ENCODE peak calls at places on chromosomes 3 and 15, in six cellular contexts. One of them, this sample, is unnamed.

GRCh38 chr15:25710184-25710583 is 152.9 kb downstream of the ATP10A start:
- DNase-seq in WTC11: peak
- DNase-seq in NCI-H774: no peak
- DNase-seq in HTR-8/SVneo: no peak
- DNase-seq in HFFc6: no peak
- DNase-seq in GM23338: peak
- DNase-seq in this sample: peak

GRCh38 chr3:143737065-143737464 is 111.2 kb downstream of the SLC9A9 start:
- DNase-seq in WTC11: no peak
- DNase-seq in NCI-H774: no peak
- DNase-seq in HTR-8/SVneo: no peak
- DNase-seq in HFFc6: no peak
- DNase-seq in GM23338: no peak
- DNase-seq in this sample: no peak

GRCh38 chr3:8888296-8888915 is 74.9 kb downstream of the RAD18 start:
- DNase-seq in WTC11: no peak
- DNase-seq in NCI-H774: no peak
- DNase-seq in HTR-8/SVneo: no peak
- DNase-seq in HFFc6: peak
- DNase-seq in GM23338: no peak
- DNase-seq in this sample: peak

GRCh38 chr3:23916152-23916885 is 471 bp downstream of the NKIRAS1 start:
- DNase-seq in WTC11: no peak
- DNase-seq in NCI-H774: no peak
- DNase-seq in HTR-8/SVneo: no peak
- DNase-seq in HFFc6: no peak
- DNase-seq in GM23338: no peak
- DNase-seq in this sample: peak

GRCh38 chr15:69114231-69114937 is 46.1 kb upstream of the GLCE start:
- DNase-seq in WTC11: no peak
- DNase-seq in NCI-H774: no peak
- DNase-seq in HTR-8/SVneo: no peak
- DNase-seq in HFFc6: no peak
- DNase-seq in GM23338: no peak
- DNase-seq in this sample: no peak

GRCh38 chr15:60844010-60844409 is 365.1 kb upstream of the ICE2 start:
- DNase-seq in WTC11: no peak
- DNase-seq in NCI-H774: no peak
- DNase-seq in HTR-8/SVneo: no peak
- DNase-seq in HFFc6: no peak
- DNase-seq in GM23338: no peak
- DNase-seq in this sample: no peak

GRCh38 chr3:145197051-145197562 is 963.9 kb downstream of the PLOD2 start:
- DNase-seq in WTC11: no peak
- DNase-seq in NCI-H774: no peak
- DNase-seq in HTR-8/SVneo: no peak
- DNase-seq in HFFc6: no peak
- DNase-seq in GM23338: no peak
- DNase-seq in this sample: no peak

GRCh38 chr15:73403171-73403570 is 34.4 kb upstream of the HCN4 start:
- DNase-seq in WTC11: no peak
- DNase-seq in NCI-H774: no peak
- DNase-seq in HTR-8/SVneo: no peak
- DNase-seq in HFFc6: no peak
- DNase-seq in GM23338: no peak
- DNase-seq in this sample: peak

GRCh38 chr3:170233532-170233931 is 11.3 kb downstream of the PRKCI start:
- DNase-seq in WTC11: no peak
- DNase-seq in NCI-H774: no peak
- DNase-seq in HTR-8/SVneo: peak
- DNase-seq in HFFc6: peak
- DNase-seq in GM23338: no peak
- DNase-seq in this sample: peak

GRCh38 chr15:62502451-62502850 is 337.4 kb upstream of the C2CD4B start:
- DNase-seq in WTC11: no peak
- DNase-seq in NCI-H774: no peak
- DNase-seq in HTR-8/SVneo: no peak
- DNase-seq in HFFc6: no peak
- DNase-seq in GM23338: no peak
- DNase-seq in this sample: no peak

GRCh38 chr3:13338231-13338630 is 81.9 kb downstream of the NUP210 start:
- DNase-seq in WTC11: no peak
- DNase-seq in NCI-H774: no peak
- DNase-seq in HTR-8/SVneo: no peak
- DNase-seq in HFFc6: peak
- DNase-seq in GM23338: no peak
- DNase-seq in this sample: no peak

GRCh38 chr15:30670056-30670455 is 44.1 kb downstream of the ARHGAP11B start:
- DNase-seq in WTC11: no peak
- DNase-seq in NCI-H774: no peak
- DNase-seq in HTR-8/SVneo: no peak
- DNase-seq in HFFc6: no peak
- DNase-seq in GM23338: no peak
- DNase-seq in this sample: no peak

GRCh38 chr3:88773766-88774165 is 333.7 kb upstream of the EPHA3 start:
- DNase-seq in WTC11: no peak
- DNase-seq in NCI-H774: no peak
- DNase-seq in HTR-8/SVneo: no peak
- DNase-seq in HFFc6: no peak
- DNase-seq in GM23338: no peak
- DNase-seq in this sample: no peak

GRCh38 chr3:133759740-133760069 is 13.5 kb downstream of the TF start:
- DNase-seq in WTC11: no peak
- DNase-seq in NCI-H774: no peak
- DNase-seq in HTR-8/SVneo: no peak
- DNase-seq in HFFc6: no peak
- DNase-seq in GM23338: no peak
- DNase-seq in this sample: no peak

GRCh38 chr3:6989608-6990291 is 128.8 kb downstream of the GRM7 start:
- DNase-seq in WTC11: no peak
- DNase-seq in NCI-H774: no peak
- DNase-seq in HTR-8/SVneo: no peak
- DNase-seq in HFFc6: no peak
- DNase-seq in GM23338: peak
- DNase-seq in this sample: no peak

GRCh38 chr3:122076414-122077292 is 21.5 kb downstream of the CD86 start:
- DNase-seq in WTC11: no peak
- DNase-seq in NCI-H774: no peak
- DNase-seq in HTR-8/SVneo: no peak
- DNase-seq in HFFc6: no peak
- DNase-seq in GM23338: no peak
- DNase-seq in this sample: no peak

GRCh38 chr15:58748040-58748786 is 1.3 kb downstream of the ADAM10 start:
- DNase-seq in WTC11: no peak
- DNase-seq in NCI-H774: no peak
- DNase-seq in HTR-8/SVneo: no peak
- DNase-seq in HFFc6: no peak
- DNase-seq in GM23338: no peak
- DNase-seq in this sample: no peak

GRCh38 chr3:53571264-53571663 is 76.9 kb downstream of the CACNA1D start:
- DNase-seq in WTC11: no peak
- DNase-seq in NCI-H774: no peak
- DNase-seq in HTR-8/SVneo: no peak
- DNase-seq in HFFc6: no peak
- DNase-seq in GM23338: no peak
- DNase-seq in this sample: no peak

GRCh38 chr3:176147251-176147650 is 1050.0 kb downstream of the TBL1XR1 start:
- DNase-seq in WTC11: no peak
- DNase-seq in NCI-H774: peak
- DNase-seq in HTR-8/SVneo: no peak
- DNase-seq in HFFc6: no peak
- DNase-seq in GM23338: no peak
- DNase-seq in this sample: no peak

GRCh38 chr15:69434236-69434635 is 18.4 kb upstream of the RPLP1 start:
- DNase-seq in WTC11: no peak
- DNase-seq in NCI-H774: no peak
- DNase-seq in HTR-8/SVneo: no peak
- DNase-seq in HFFc6: no peak
- DNase-seq in GM23338: no peak
- DNase-seq in this sample: no peak

GRCh38 chr3:56042326-56042951 is 425.8 kb downstream of the ERC2 start:
- DNase-seq in WTC11: no peak
- DNase-seq in NCI-H774: no peak
- DNase-seq in HTR-8/SVneo: peak
- DNase-seq in HFFc6: peak
- DNase-seq in GM23338: peak
- DNase-seq in this sample: peak

GRCh38 chr3:172516318-172517214 is 6.7 kb downstream of the TNFSF10 start:
- DNase-seq in WTC11: no peak
- DNase-seq in NCI-H774: no peak
- DNase-seq in HTR-8/SVneo: no peak
- DNase-seq in HFFc6: peak
- DNase-seq in GM23338: no peak
- DNase-seq in this sample: peak

GRCh38 chr3:185807455-185808068 is 17.3 kb downstream of the IGF2BP2 start:
- DNase-seq in WTC11: no peak
- DNase-seq in NCI-H774: no peak
- DNase-seq in HTR-8/SVneo: no peak
- DNase-seq in HFFc6: peak
- DNase-seq in GM23338: peak
- DNase-seq in this sample: peak

GRCh38 chr15:40744810-40745152 is 10.3 kb downstream of the RMDN3 start:
- DNase-seq in WTC11: no peak
- DNase-seq in NCI-H774: no peak
- DNase-seq in HTR-8/SVneo: no peak
- DNase-seq in HFFc6: no peak
- DNase-seq in GM23338: no peak
- DNase-seq in this sample: no peak

GRCh38 chr15:90358124-90359033 is 6.3 kb downstream of the ZNF774 start:
- DNase-seq in WTC11: no peak
- DNase-seq in NCI-H774: no peak
- DNase-seq in HTR-8/SVneo: no peak
- DNase-seq in HFFc6: no peak
- DNase-seq in GM23338: no peak
- DNase-seq in this sample: peak

GRCh38 chr3:144127014-144127413 is 155.4 kb downstream of the DIPK2A start:
- DNase-seq in WTC11: no peak
- DNase-seq in NCI-H774: no peak
- DNase-seq in HTR-8/SVneo: no peak
- DNase-seq in HFFc6: no peak
- DNase-seq in GM23338: no peak
- DNase-seq in this sample: no peak

GRCh38 chr3:57227930-57228733 is 603 bp downstream of the APPL1 start:
- DNase-seq in WTC11: peak
- DNase-seq in NCI-H774: no peak
- DNase-seq in HTR-8/SVneo: peak
- DNase-seq in HFFc6: peak
- DNase-seq in GM23338: peak
- DNase-seq in this sample: peak

GRCh38 chr3:174949523-174949922 is 90.4 kb downstream of the NAALADL2 start:
- DNase-seq in WTC11: no peak
- DNase-seq in NCI-H774: no peak
- DNase-seq in HTR-8/SVneo: no peak
- DNase-seq in HFFc6: peak
- DNase-seq in GM23338: no peak
- DNase-seq in this sample: peak